ENCODE peak calls at places on chromosomes 1 and 21, in four cellular contexts. G is osteocyte, V is Right ventricle myocardium superior, Y is progenitor cell of endocrine pancreas. E is an unnamed sample.

GRCh38 chr21:34915364-34915834 is 133.7 kb downstream of the RUNX1 start:
- DNase-seq in G (no peak), V (no peak), Y (no peak), E (no peak)

GRCh38 chr1:62349470-62350233 is 30.4 kb upstream of the KANK4 start:
- DNase-seq in G (no peak), V (no peak), Y (no peak), E (no peak)

GRCh38 chr1:197884173-197884572 is 18.3 kb upstream of the C1orf53 start:
- DNase-seq in G (no peak), V (no peak), Y (no peak), E (no peak)

GRCh38 chr1:8702121-8702520 is 115.3 kb downstream of the RERE start:
- DNase-seq in G (no peak), V (no peak), Y (peak; percentile 27), E (no peak)

GRCh38 chr1:6507461-6507911 is 16.0 kb upstream of the PLEKHG5 start:
- DNase-seq in G (no peak), V (no peak), Y (no peak), E (no peak)

GRCh38 chr1:22258696-22259095 is 115.8 kb upstream of the WNT4 start:
- DNase-seq in G (no peak), V (no peak), Y (no peak), E (no peak)

GRCh38 chr1:201715801-201716741 is 112.9 kb upstream of the IPO9 start:
- DNase-seq in G (no peak), V (no peak), Y (no peak), E (no peak)

GRCh38 chr1:178075323-178075722 is 18.6 kb upstream of the RASAL2 start:
- DNase-seq in G (no peak), V (no peak), Y (no peak), E (no peak)

GRCh38 chr1:218850367-218850766 is 323.3 kb upstream of the LYPLAL1 start:
- DNase-seq in G (no peak), V (no peak), Y (no peak), E (no peak)

GRCh38 chr1:228161381-228161780 is 4.2 kb upstream of the IBA57 start:
- DNase-seq in G (no peak), V (no peak), Y (no peak), E (no peak)

GRCh38 chr1:57307382-57307781 is 116.5 kb downstream of the DAB1 start:
- DNase-seq in G (no peak), V (no peak), Y (no peak), E (no peak)

GRCh38 chr1:157240495-157241184 is 102.4 kb upstream of the ETV3 start:
- DNase-seq in G (no peak), V (no peak), Y (peak; percentile 55), E (no peak)

GRCh38 chr1:12087797-12088314 is 24.8 kb downstream of the TNFRSF8 start:
- DNase-seq in G (no peak), V (no peak), Y (no peak), E (no peak)

GRCh38 chr1:15755021-15755642 is 3.5 kb upstream of the FBLIM1 start:
- DNase-seq in G (no peak), V (no peak), Y (no peak), E (no peak)

GRCh38 chr21:36209626-36210171 is 53.1 kb downstream of the DOP1B start:
- DNase-seq in G (no peak), V (no peak), Y (no peak), E (no peak)

GRCh38 chr1:147853391-147853790 is 49.2 kb upstream of the GJA8 start:
- DNase-seq in G (no peak), V (no peak), Y (no peak), E (no peak)

GRCh38 chr1:152252157-152252556 is 28.2 kb upstream of the HRNR start:
- DNase-seq in G (no peak), V (no peak), Y (no peak), E (no peak)

GRCh38 chr1:7482077-7482476 is 289.0 kb upstream of the VAMP3 start:
- DNase-seq in G (no peak), V (no peak), Y (no peak), E (no peak)

GRCh38 chr1:31927661-31927980 is 10.5 kb downstream of the PTP4A2 start:
- DNase-seq in G (no peak), V (no peak), Y (no peak), E (no peak)

GRCh38 chr1:20390589-20391331 is 95.2 kb downstream of the CAMK2N1 start:
- DNase-seq in G (no peak), V (no peak), Y (no peak), E (no peak)

GRCh38 chr1:231421616-231421970 is 494 bp downstream of the EGLN1 start:
- DNase-seq in G (no peak), V (no peak), Y (no peak), E (no peak)

GRCh38 chr1:61872206-61872605 is 129.9 kb downstream of the PATJ start:
- DNase-seq in G (no peak), V (no peak), Y (no peak), E (no peak)

GRCh38 chr1:54714881-54715492 is 674 bp upstream of the TTC4 start:
- DNase-seq in G (peak; percentile 76), V (no peak), Y (no peak), E (no peak)